ENCODE peak calls at places on chromosomes 16 and 17, in four cellular contexts. One of them, this sample, is unnamed.

GRCh38 chr16:67163903-67164558 is 514 bp upstream of the HSF4 start:
- DNase-seq in A549: no peak
- DNase-seq in K562: no peak
- DNase-seq in HepG2: no peak
- DNase-seq in this sample: no peak

GRCh38 chr17:8894189-8894611 is 26.7 kb upstream of the PIK3R6 start:
- DNase-seq in A549: no peak
- DNase-seq in K562: no peak
- DNase-seq in HepG2: no peak
- DNase-seq in this sample: peak

GRCh38 chr17:73436966-73437365 is 125.2 kb upstream of the CDC42EP4 start:
- DNase-seq in A549: no peak
- DNase-seq in K562: no peak
- DNase-seq in HepG2: no peak
- DNase-seq in this sample: no peak

GRCh38 chr17:72362466-72363335 is 241.9 kb downstream of the SOX9 start:
- DNase-seq in A549: peak
- DNase-seq in K562: no peak
- DNase-seq in HepG2: peak
- DNase-seq in this sample: no peak

GRCh38 chr16:52149003-52149402 is 397.9 kb downstream of the TOX3 start:
- DNase-seq in A549: no peak
- DNase-seq in K562: no peak
- DNase-seq in HepG2: no peak
- DNase-seq in this sample: no peak

GRCh38 chr17:1709971-1710806 is at the start of gene TLCD2:
- DNase-seq in A549: peak
- DNase-seq in K562: peak
- DNase-seq in HepG2: no peak
- DNase-seq in this sample: peak

GRCh38 chr16:47872228-47872627 is 283.6 kb downstream of the ABCC12 start:
- DNase-seq in A549: no peak
- DNase-seq in K562: no peak
- DNase-seq in HepG2: no peak
- DNase-seq in this sample: no peak

GRCh38 chr17:6374761-6375312 is 60.1 kb downstream of the AIPL1 start:
- DNase-seq in A549: peak
- DNase-seq in K562: no peak
- DNase-seq in HepG2: no peak
- DNase-seq in this sample: peak

GRCh38 chr17:43401293-43401692 is 2.5 kb downstream of the ARL4D start:
- DNase-seq in A549: peak
- DNase-seq in K562: no peak
- DNase-seq in HepG2: no peak
- DNase-seq in this sample: no peak

GRCh38 chr16:8686031-8686621 is 11.7 kb downstream of the ABAT start:
- DNase-seq in A549: no peak
- DNase-seq in K562: no peak
- DNase-seq in HepG2: no peak
- DNase-seq in this sample: peak

GRCh38 chr17:10062757-10063385 is 135.5 kb downstream of the GAS7 start:
- DNase-seq in A549: no peak
- DNase-seq in K562: no peak
- DNase-seq in HepG2: no peak
- DNase-seq in this sample: no peak

GRCh38 chr16:9495824-9496223 is 404.4 kb downstream of the HAPSTR1 start:
- DNase-seq in A549: no peak
- DNase-seq in K562: no peak
- DNase-seq in HepG2: no peak
- DNase-seq in this sample: no peak

GRCh38 chr17:17391575-17392370 is 85.0 kb upstream of the MED9 start:
- DNase-seq in A549: no peak
- DNase-seq in K562: no peak
- DNase-seq in HepG2: no peak
- DNase-seq in this sample: no peak

GRCh38 chr17:27807567-27808470 is 7.5 kb upstream of the NOS2 start:
- DNase-seq in A549: no peak
- DNase-seq in K562: no peak
- DNase-seq in HepG2: no peak
- DNase-seq in this sample: no peak

GRCh38 chr17:80731255-80731840 is 186.7 kb downstream of the RPTOR start:
- DNase-seq in A549: no peak
- DNase-seq in K562: no peak
- DNase-seq in HepG2: no peak
- DNase-seq in this sample: no peak

GRCh38 chr16:84687715-84688114 is 12.1 kb upstream of the USP10 start:
- DNase-seq in A549: no peak
- DNase-seq in K562: no peak
- DNase-seq in HepG2: no peak
- DNase-seq in this sample: no peak

GRCh38 chr16:30033270-30033669 is 2.2 kb upstream of the TLCD3B start:
- DNase-seq in A549: no peak
- DNase-seq in K562: peak
- DNase-seq in HepG2: no peak
- DNase-seq in this sample: no peak

GRCh38 chr17:72660274-72661092 is 432.0 kb downstream of the SLC39A11 start:
- DNase-seq in A549: no peak
- DNase-seq in K562: no peak
- DNase-seq in HepG2: no peak
- DNase-seq in this sample: no peak

GRCh38 chr16:23901178-23902131 is 65.7 kb downstream of the PRKCB start:
- DNase-seq in A549: no peak
- DNase-seq in K562: peak
- DNase-seq in HepG2: no peak
- DNase-seq in this sample: no peak

GRCh38 chr16:28830531-28830930 is 7.7 kb downstream of the ATXN2L start:
- DNase-seq in A549: no peak
- DNase-seq in K562: no peak
- DNase-seq in HepG2: no peak
- DNase-seq in this sample: no peak

GRCh38 chr17:40600486-40601046 is 35.3 kb upstream of the CCR7 start:
- DNase-seq in A549: no peak
- DNase-seq in K562: no peak
- DNase-seq in HepG2: no peak
- DNase-seq in this sample: no peak

GRCh38 chr17:70484496-70484895 is 315.2 kb downstream of the KCNJ2 start:
- DNase-seq in A549: no peak
- DNase-seq in K562: no peak
- DNase-seq in HepG2: no peak
- DNase-seq in this sample: no peak

GRCh38 chr16:4870138-4870671 is 22.9 kb downstream of the UBN1 start:
- DNase-seq in A549: no peak
- DNase-seq in K562: no peak
- DNase-seq in HepG2: no peak
- DNase-seq in this sample: no peak

GRCh38 chr16:84826558-84826941 is 6.8 kb downstream of the CRISPLD2 start:
- DNase-seq in A549: no peak
- DNase-seq in K562: no peak
- DNase-seq in HepG2: no peak
- DNase-seq in this sample: no peak

GRCh38 chr17:44350733-44351226 is 5.7 kb downstream of the GRN start:
- DNase-seq in A549: peak
- DNase-seq in K562: peak
- DNase-seq in HepG2: peak
- DNase-seq in this sample: peak

GRCh38 chr16:13866073-13866472 is 53.9 kb upstream of the ERCC4 start:
- DNase-seq in A549: peak
- DNase-seq in K562: peak
- DNase-seq in HepG2: peak
- DNase-seq in this sample: peak

GRCh38 chr17:27318228-27318627 is 24.3 kb downstream of the WSB1 start:
- DNase-seq in A549: no peak
- DNase-seq in K562: no peak
- DNase-seq in HepG2: no peak
- DNase-seq in this sample: no peak

GRCh38 chr17:48629411-48629759 is 3.2 kb upstream of the HOXB9 start:
- DNase-seq in A549: no peak
- DNase-seq in K562: no peak
- DNase-seq in HepG2: no peak
- DNase-seq in this sample: no peak

GRCh38 chr17:39675390-39676082 is 7.3 kb downstream of the PNMT start:
- DNase-seq in A549: no peak
- DNase-seq in K562: no peak
- DNase-seq in HepG2: no peak
- DNase-seq in this sample: no peak

GRCh38 chr17:17508641-17509591 is 12.7 kb upstream of the RASD1 start:
- DNase-seq in A549: no peak
- DNase-seq in K562: peak
- DNase-seq in HepG2: no peak
- DNase-seq in this sample: no peak

GRCh38 chr17:48738803-48739526 is 10.4 kb upstream of the HOXB13 start:
- DNase-seq in A549: no peak
- DNase-seq in K562: no peak
- DNase-seq in HepG2: no peak
- DNase-seq in this sample: no peak

GRCh38 chr17:1733047-1733357 is 8.5 kb downstream of the WDR81 start:
- DNase-seq in A549: no peak
- DNase-seq in K562: no peak
- DNase-seq in HepG2: no peak
- DNase-seq in this sample: no peak

DNA sequence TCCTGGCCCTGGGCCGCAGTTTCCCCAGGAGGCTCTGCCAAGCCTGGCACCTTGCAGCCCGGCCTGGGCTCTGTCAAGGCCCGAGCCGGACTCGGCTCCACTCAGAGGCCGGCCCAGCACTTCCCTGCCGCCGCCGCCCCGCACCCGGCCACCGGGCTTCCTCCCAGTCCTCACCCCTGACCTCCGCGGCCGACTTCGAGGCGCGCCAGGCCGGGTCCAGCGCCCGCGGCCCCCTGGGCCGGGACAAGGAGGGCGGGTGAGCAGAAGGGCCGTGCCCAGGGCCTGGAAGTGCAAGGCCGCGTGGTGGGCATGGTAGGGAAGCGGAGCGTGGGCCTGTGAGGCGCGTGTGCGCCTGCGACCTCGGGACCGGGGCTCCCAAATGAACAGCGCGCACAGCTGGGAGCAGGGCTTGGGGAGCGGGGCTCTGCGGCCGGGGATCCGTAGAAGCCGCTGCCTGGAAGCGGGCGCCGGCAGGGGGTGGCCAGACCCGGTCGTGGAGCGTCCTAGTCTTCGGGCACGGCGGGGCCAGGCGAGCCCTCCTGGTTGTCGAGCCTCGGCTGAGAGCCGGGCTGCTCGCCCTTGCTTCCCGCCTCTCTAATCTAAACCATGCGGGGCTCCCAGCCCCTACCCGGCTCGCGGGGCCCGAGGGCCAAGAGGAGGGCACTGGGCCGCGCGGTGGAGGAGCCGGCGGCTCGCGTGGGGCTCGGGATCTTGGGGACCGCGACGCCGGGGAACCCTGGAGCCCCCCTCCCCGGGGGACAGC is 503 bp upstream of the TBX4 start:
- DNase-seq in A549: no peak
- DNase-seq in K562: no peak
- DNase-seq in HepG2: no peak
- DNase-seq in this sample: peak
- TF ChIP-seq HMGXB4 in A549: no peak
- TF ChIP-seq HMGXB4 in K562: no peak
- TF ChIP-seq HMGXB4 in HepG2: no peak
- TF ChIP-seq HMGXB4 in this sample: no peak

GRCh38 chr17:59796785-59797205 is 89.3 kb downstream of the VMP1 start:
- DNase-seq in A549: no peak
- DNase-seq in K562: no peak
- DNase-seq in HepG2: no peak
- DNase-seq in this sample: no peak

GRCh38 chr17:59790936-59791335 is 83.5 kb downstream of the VMP1 start:
- DNase-seq in A549: no peak
- DNase-seq in K562: no peak
- DNase-seq in HepG2: no peak
- DNase-seq in this sample: no peak

GRCh38 chr17:59793249-59793648 is 85.8 kb downstream of the VMP1 start:
- DNase-seq in A549: no peak
- DNase-seq in K562: no peak
- DNase-seq in HepG2: no peak
- DNase-seq in this sample: no peak

GRCh38 chr17:59796138-59796537 is 88.7 kb downstream of the VMP1 start:
- DNase-seq in A549: no peak
- DNase-seq in K562: no peak
- DNase-seq in HepG2: no peak
- DNase-seq in this sample: no peak

DNA sequence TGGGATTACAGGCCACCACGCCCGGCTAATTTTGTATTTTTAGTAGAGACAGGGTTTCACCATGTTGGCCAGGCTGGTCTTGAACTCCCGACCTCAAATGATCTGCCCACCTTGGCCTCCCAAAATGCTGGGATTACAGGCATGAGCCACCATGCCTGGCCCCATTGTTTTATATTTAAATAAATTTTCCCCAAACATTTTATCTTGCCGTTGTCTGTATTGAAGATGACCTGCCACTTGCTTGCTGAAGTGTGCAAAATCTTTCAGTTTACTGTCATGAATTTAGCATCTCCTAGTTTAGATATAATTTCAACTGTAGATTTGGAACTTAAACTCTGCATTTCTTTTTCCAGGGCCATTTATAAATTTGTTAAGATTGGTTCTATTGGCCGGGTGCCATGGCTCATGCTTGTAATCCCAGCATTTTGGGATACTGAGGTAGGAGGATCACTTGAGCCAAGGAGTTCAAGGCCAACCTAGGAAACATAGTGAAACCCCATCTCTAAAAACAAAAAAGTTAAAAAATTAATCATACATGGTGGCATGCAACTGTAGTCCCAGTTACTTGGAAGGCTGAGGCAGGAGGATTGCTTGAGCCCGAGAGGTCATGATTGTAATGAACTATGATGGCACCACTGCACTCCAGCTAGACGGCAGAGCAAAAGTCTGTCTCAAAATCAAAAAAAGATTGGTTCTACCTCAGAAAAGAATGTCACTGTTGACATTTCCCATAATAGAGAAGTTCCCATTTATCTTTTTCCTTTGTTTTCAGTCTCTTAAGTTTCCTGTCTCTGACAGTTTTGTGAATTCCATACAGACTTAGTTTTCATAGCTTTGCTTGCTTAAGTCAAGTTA is 84.4 kb downstream of the VMP1 start:
- DNase-seq in A549: no peak
- DNase-seq in K562: no peak
- DNase-seq in HepG2: peak
- DNase-seq in this sample: no peak
- TF ChIP-seq HMGXB4 in A549: peak
- TF ChIP-seq HMGXB4 in K562: no peak
- TF ChIP-seq HMGXB4 in HepG2: no peak
- TF ChIP-seq HMGXB4 in this sample: no peak

GRCh38 chr17:83079340-83079747 is at the start of gene METRNL:
- DNase-seq in A549: peak
- DNase-seq in K562: peak
- DNase-seq in HepG2: no peak
- DNase-seq in this sample: peak
- TF ChIP-seq HMGXB4 in A549: no peak
- TF ChIP-seq HMGXB4 in K562: no peak
- TF ChIP-seq HMGXB4 in HepG2: no peak
- TF ChIP-seq HMGXB4 in this sample: no peak

DNA sequence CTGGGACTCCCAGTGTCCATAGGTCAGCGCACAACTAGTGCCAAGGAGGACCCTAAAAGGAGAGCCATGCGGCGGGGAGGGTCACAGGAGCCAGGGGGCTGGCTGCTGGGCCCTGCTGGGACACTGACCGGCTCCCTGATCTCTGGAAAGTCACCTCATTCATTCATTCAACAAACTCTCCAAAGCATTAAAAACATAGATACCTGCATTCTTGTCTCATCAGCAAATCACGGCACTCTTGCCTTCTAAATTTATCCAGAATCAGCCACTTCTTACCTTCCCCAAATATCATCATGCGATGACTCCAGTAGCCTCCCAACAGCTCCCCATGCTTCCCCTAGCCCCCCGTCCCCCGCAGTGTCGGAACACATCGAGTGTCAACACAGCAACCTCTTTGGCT is 119.8 kb upstream of the TNRC6C start:
- DNase-seq in A549: no peak
- DNase-seq in K562: no peak
- DNase-seq in HepG2: no peak
- DNase-seq in this sample: no peak
- TF ChIP-seq HMGXB4 in A549: no peak
- TF ChIP-seq HMGXB4 in K562: no peak
- TF ChIP-seq HMGXB4 in HepG2: no peak
- TF ChIP-seq HMGXB4 in this sample: no peak

This sample was measured in WTC11.